ENCODE peak calls at places on chromosomes 13 and 19, in six cellular contexts. One of them, this sample, is unnamed.
A peak's percentile ranks its signal among the peaks of the same experiment; 100 is the strongest.

GRCh38 chr19:58367698-58368454 is 5.3 kb upstream of the ZNF497 start:
- DNase-seq in activated naive CD8-positive, alpha-beta T cell treated with anti-CD3 and anti-CD28 coated beads for 36 hours: no peak
- DNase-seq in NCI-H1092 treated with DMSO at 0.1 percent for 48 hours: no peak
- DNase-seq in stimulated activated naive CD8-positive, alpha-beta T cell treated with anti-CD3 and anti-CD28 coated beads, Interleukin-15, amount 100 ng/mL, for 72 hours: no peak
- DNase-seq in mesenteric fat pad: no peak
- DNase-seq in osteocyte: no peak
- DNase-seq in this sample: no peak

GRCh38 chr19:51002101-51002532 is 713 bp upstream of the KLK8 start:
- DNase-seq in activated naive CD8-positive, alpha-beta T cell treated with anti-CD3 and anti-CD28 coated beads for 36 hours: no peak
- DNase-seq in NCI-H1092 treated with DMSO at 0.1 percent for 48 hours: no peak
- DNase-seq in stimulated activated naive CD8-positive, alpha-beta T cell treated with anti-CD3 and anti-CD28 coated beads, Interleukin-15, amount 100 ng/mL, for 72 hours: no peak
- DNase-seq in mesenteric fat pad: peak; percentile 60
- DNase-seq in osteocyte: no peak
- DNase-seq in this sample: no peak

GRCh38 chr13:110525328-110526319 is 35.9 kb downstream of the RAB20 start:
- DNase-seq in activated naive CD8-positive, alpha-beta T cell treated with anti-CD3 and anti-CD28 coated beads for 36 hours: peak; percentile 49
- DNase-seq in NCI-H1092 treated with DMSO at 0.1 percent for 48 hours: peak; percentile 43
- DNase-seq in stimulated activated naive CD8-positive, alpha-beta T cell treated with anti-CD3 and anti-CD28 coated beads, Interleukin-15, amount 100 ng/mL, for 72 hours: peak; percentile 25
- DNase-seq in mesenteric fat pad: no peak
- DNase-seq in osteocyte: no peak
- DNase-seq in this sample: no peak

GRCh38 chr13:105878119-105878518 is 657.3 kb downstream of the EFNB2 start:
- DNase-seq in activated naive CD8-positive, alpha-beta T cell treated with anti-CD3 and anti-CD28 coated beads for 36 hours: no peak
- DNase-seq in NCI-H1092 treated with DMSO at 0.1 percent for 48 hours: no peak
- DNase-seq in stimulated activated naive CD8-positive, alpha-beta T cell treated with anti-CD3 and anti-CD28 coated beads, Interleukin-15, amount 100 ng/mL, for 72 hours: no peak
- DNase-seq in mesenteric fat pad: no peak
- DNase-seq in osteocyte: no peak
- DNase-seq in this sample: no peak

GRCh38 chr13:43545317-43545874 is 241.4 kb downstream of the ENOX1 start:
- DNase-seq in activated naive CD8-positive, alpha-beta T cell treated with anti-CD3 and anti-CD28 coated beads for 36 hours: no peak
- DNase-seq in NCI-H1092 treated with DMSO at 0.1 percent for 48 hours: no peak
- DNase-seq in stimulated activated naive CD8-positive, alpha-beta T cell treated with anti-CD3 and anti-CD28 coated beads, Interleukin-15, amount 100 ng/mL, for 72 hours: no peak
- DNase-seq in mesenteric fat pad: no peak
- DNase-seq in osteocyte: no peak
- DNase-seq in this sample: no peak

GRCh38 chr19:813359-814107 is 8.2 kb downstream of the PLPPR3 start:
- DNase-seq in activated naive CD8-positive, alpha-beta T cell treated with anti-CD3 and anti-CD28 coated beads for 36 hours: no peak
- DNase-seq in NCI-H1092 treated with DMSO at 0.1 percent for 48 hours: no peak
- DNase-seq in stimulated activated naive CD8-positive, alpha-beta T cell treated with anti-CD3 and anti-CD28 coated beads, Interleukin-15, amount 100 ng/mL, for 72 hours: no peak
- DNase-seq in mesenteric fat pad: no peak
- DNase-seq in osteocyte: no peak
- DNase-seq in this sample: no peak

GRCh38 chr13:113029487-113030258 is 60.7 kb downstream of the MCF2L start:
- DNase-seq in activated naive CD8-positive, alpha-beta T cell treated with anti-CD3 and anti-CD28 coated beads for 36 hours: peak; percentile 57
- DNase-seq in NCI-H1092 treated with DMSO at 0.1 percent for 48 hours: peak; percentile 17
- DNase-seq in stimulated activated naive CD8-positive, alpha-beta T cell treated with anti-CD3 and anti-CD28 coated beads, Interleukin-15, amount 100 ng/mL, for 72 hours: peak; percentile 56
- DNase-seq in mesenteric fat pad: no peak
- DNase-seq in osteocyte: no peak
- DNase-seq in this sample: no peak

GRCh38 chr19:30625947-30626346 is 253.8 kb downstream of the ZNF536 start:
- DNase-seq in activated naive CD8-positive, alpha-beta T cell treated with anti-CD3 and anti-CD28 coated beads for 36 hours: no peak
- DNase-seq in NCI-H1092 treated with DMSO at 0.1 percent for 48 hours: no peak
- DNase-seq in stimulated activated naive CD8-positive, alpha-beta T cell treated with anti-CD3 and anti-CD28 coated beads, Interleukin-15, amount 100 ng/mL, for 72 hours: no peak
- DNase-seq in mesenteric fat pad: no peak
- DNase-seq in osteocyte: no peak
- DNase-seq in this sample: peak; percentile 42

GRCh38 chr13:26011996-26012688 is 39.7 kb downstream of the SHISA2 start:
- DNase-seq in activated naive CD8-positive, alpha-beta T cell treated with anti-CD3 and anti-CD28 coated beads for 36 hours: peak; percentile 71
- DNase-seq in NCI-H1092 treated with DMSO at 0.1 percent for 48 hours: no peak
- DNase-seq in stimulated activated naive CD8-positive, alpha-beta T cell treated with anti-CD3 and anti-CD28 coated beads, Interleukin-15, amount 100 ng/mL, for 72 hours: peak; percentile 50
- DNase-seq in mesenteric fat pad: no peak
- DNase-seq in osteocyte: no peak
- DNase-seq in this sample: no peak

GRCh38 chr13:44350775-44351504 is 22.7 kb upstream of the SERP2 start:
- DNase-seq in activated naive CD8-positive, alpha-beta T cell treated with anti-CD3 and anti-CD28 coated beads for 36 hours: no peak
- DNase-seq in NCI-H1092 treated with DMSO at 0.1 percent for 48 hours: no peak
- DNase-seq in stimulated activated naive CD8-positive, alpha-beta T cell treated with anti-CD3 and anti-CD28 coated beads, Interleukin-15, amount 100 ng/mL, for 72 hours: no peak
- DNase-seq in mesenteric fat pad: no peak
- DNase-seq in osteocyte: no peak
- DNase-seq in this sample: no peak

GRCh38 chr19:21432590-21432989 is 35.7 kb downstream of the ZNF493 start:
- DNase-seq in activated naive CD8-positive, alpha-beta T cell treated with anti-CD3 and anti-CD28 coated beads for 36 hours: no peak
- DNase-seq in NCI-H1092 treated with DMSO at 0.1 percent for 48 hours: no peak
- DNase-seq in stimulated activated naive CD8-positive, alpha-beta T cell treated with anti-CD3 and anti-CD28 coated beads, Interleukin-15, amount 100 ng/mL, for 72 hours: no peak
- DNase-seq in mesenteric fat pad: no peak
- DNase-seq in osteocyte: no peak
- DNase-seq in this sample: no peak

GRCh38 chr19:4909172-4909896 is at the start of gene UHRF1:
- DNase-seq in activated naive CD8-positive, alpha-beta T cell treated with anti-CD3 and anti-CD28 coated beads for 36 hours: peak; percentile 87
- DNase-seq in NCI-H1092 treated with DMSO at 0.1 percent for 48 hours: peak; percentile 64
- DNase-seq in stimulated activated naive CD8-positive, alpha-beta T cell treated with anti-CD3 and anti-CD28 coated beads, Interleukin-15, amount 100 ng/mL, for 72 hours: peak; percentile 63
- DNase-seq in mesenteric fat pad: no peak
- DNase-seq in osteocyte: no peak
- DNase-seq in this sample: no peak

GRCh38 chr13:93305886-93306285 is 79.3 kb downstream of the GPC6 start:
- DNase-seq in activated naive CD8-positive, alpha-beta T cell treated with anti-CD3 and anti-CD28 coated beads for 36 hours: no peak
- DNase-seq in NCI-H1092 treated with DMSO at 0.1 percent for 48 hours: no peak
- DNase-seq in stimulated activated naive CD8-positive, alpha-beta T cell treated with anti-CD3 and anti-CD28 coated beads, Interleukin-15, amount 100 ng/mL, for 72 hours: no peak
- DNase-seq in mesenteric fat pad: no peak
- DNase-seq in osteocyte: no peak
- DNase-seq in this sample: no peak

GRCh38 chr19:15331419-15332310 is 674 bp downstream of the BRD4 start:
- DNase-seq in activated naive CD8-positive, alpha-beta T cell treated with anti-CD3 and anti-CD28 coated beads for 36 hours: peak; percentile 79
- DNase-seq in NCI-H1092 treated with DMSO at 0.1 percent for 48 hours: no peak
- DNase-seq in stimulated activated naive CD8-positive, alpha-beta T cell treated with anti-CD3 and anti-CD28 coated beads, Interleukin-15, amount 100 ng/mL, for 72 hours: peak; percentile 79
- DNase-seq in mesenteric fat pad: peak; percentile 92
- DNase-seq in osteocyte: peak; percentile 85
- DNase-seq in this sample: no peak